ENCODE peak calls at places on chromosomes 6 and 20, in seven cellular contexts. One of them, this sample, is unnamed.

GRCh38 chr6:166862287-166862977 is 93.9 kb downstream of the RNASET2 start:
- DNase-seq in activated CD4-positive, alpha-beta T cell treated with anti-CD3 and anti-CD28 coated beads for 24 hours: no peak
- DNase-seq in colonic mucosa: no peak
- DNase-seq in hippocampal formation: peak
- DNase-seq in activated CD4-positive, CD25-positive, alpha-beta regulatory T cell: peak
- DNase-seq in CD8-positive, alpha-beta memory T cell: no peak
- DNase-seq in iris pigment epithelial cell: no peak
- DNase-seq in this sample: no peak

GRCh38 chr6:74931567-74931966 is 274.3 kb downstream of the COL12A1 start:
- DNase-seq in activated CD4-positive, alpha-beta T cell treated with anti-CD3 and anti-CD28 coated beads for 24 hours: no peak
- DNase-seq in colonic mucosa: no peak
- DNase-seq in hippocampal formation: no peak
- DNase-seq in activated CD4-positive, CD25-positive, alpha-beta regulatory T cell: no peak
- DNase-seq in CD8-positive, alpha-beta memory T cell: no peak
- DNase-seq in iris pigment epithelial cell: peak
- DNase-seq in this sample: no peak

GRCh38 chr6:24858154-24858801 is 59.6 kb upstream of the ARMH2 start:
- DNase-seq in activated CD4-positive, alpha-beta T cell treated with anti-CD3 and anti-CD28 coated beads for 24 hours: no peak
- DNase-seq in colonic mucosa: no peak
- DNase-seq in hippocampal formation: no peak
- DNase-seq in activated CD4-positive, CD25-positive, alpha-beta regulatory T cell: no peak
- DNase-seq in CD8-positive, alpha-beta memory T cell: peak
- DNase-seq in iris pigment epithelial cell: peak
- DNase-seq in this sample: no peak

GRCh38 chr20:16672299-16672698 is 57.5 kb upstream of the SNRPB2 start:
- DNase-seq in activated CD4-positive, alpha-beta T cell treated with anti-CD3 and anti-CD28 coated beads for 24 hours: no peak
- DNase-seq in colonic mucosa: no peak
- DNase-seq in hippocampal formation: no peak
- DNase-seq in activated CD4-positive, CD25-positive, alpha-beta regulatory T cell: no peak
- DNase-seq in CD8-positive, alpha-beta memory T cell: no peak
- DNase-seq in iris pigment epithelial cell: no peak
- DNase-seq in this sample: no peak

GRCh38 chr6:54283877-54284860 is 24.1 kb upstream of the TINAG start:
- DNase-seq in activated CD4-positive, alpha-beta T cell treated with anti-CD3 and anti-CD28 coated beads for 24 hours: no peak
- DNase-seq in colonic mucosa: no peak
- DNase-seq in hippocampal formation: no peak
- DNase-seq in activated CD4-positive, CD25-positive, alpha-beta regulatory T cell: no peak
- DNase-seq in CD8-positive, alpha-beta memory T cell: no peak
- DNase-seq in iris pigment epithelial cell: peak
- DNase-seq in this sample: no peak

GRCh38 chr20:34058831-34059230 is 53.2 kb downstream of the EIF2S2 start:
- DNase-seq in activated CD4-positive, alpha-beta T cell treated with anti-CD3 and anti-CD28 coated beads for 24 hours: no peak
- DNase-seq in colonic mucosa: no peak
- DNase-seq in hippocampal formation: no peak
- DNase-seq in activated CD4-positive, CD25-positive, alpha-beta regulatory T cell: no peak
- DNase-seq in CD8-positive, alpha-beta memory T cell: no peak
- DNase-seq in iris pigment epithelial cell: peak
- DNase-seq in this sample: no peak

GRCh38 chr20:58131111-58131510 is 97.3 kb downstream of the ANKRD60 start:
- DNase-seq in activated CD4-positive, alpha-beta T cell treated with anti-CD3 and anti-CD28 coated beads for 24 hours: no peak
- DNase-seq in colonic mucosa: no peak
- DNase-seq in hippocampal formation: no peak
- DNase-seq in activated CD4-positive, CD25-positive, alpha-beta regulatory T cell: no peak
- DNase-seq in CD8-positive, alpha-beta memory T cell: no peak
- DNase-seq in iris pigment epithelial cell: peak
- DNase-seq in this sample: no peak

GRCh38 chr20:6828794-6829423 is 61.4 kb downstream of the BMP2 start:
- DNase-seq in activated CD4-positive, alpha-beta T cell treated with anti-CD3 and anti-CD28 coated beads for 24 hours: peak
- DNase-seq in colonic mucosa: peak
- DNase-seq in hippocampal formation: peak
- DNase-seq in activated CD4-positive, CD25-positive, alpha-beta regulatory T cell: no peak
- DNase-seq in CD8-positive, alpha-beta memory T cell: no peak
- DNase-seq in iris pigment epithelial cell: peak
- DNase-seq in this sample: peak

GRCh38 chr6:82970853-82971252 is 94.8 kb downstream of the UBE3D start:
- DNase-seq in activated CD4-positive, alpha-beta T cell treated with anti-CD3 and anti-CD28 coated beads for 24 hours: no peak
- DNase-seq in colonic mucosa: no peak
- DNase-seq in hippocampal formation: no peak
- DNase-seq in activated CD4-positive, CD25-positive, alpha-beta regulatory T cell: no peak
- DNase-seq in CD8-positive, alpha-beta memory T cell: no peak
- DNase-seq in iris pigment epithelial cell: no peak
- DNase-seq in this sample: no peak

GRCh38 chr6:36285187-36285612 is 15.3 kb downstream of the PNPLA1 start:
- DNase-seq in activated CD4-positive, alpha-beta T cell treated with anti-CD3 and anti-CD28 coated beads for 24 hours: no peak
- DNase-seq in colonic mucosa: no peak
- DNase-seq in hippocampal formation: peak
- DNase-seq in activated CD4-positive, CD25-positive, alpha-beta regulatory T cell: no peak
- DNase-seq in CD8-positive, alpha-beta memory T cell: no peak
- DNase-seq in iris pigment epithelial cell: no peak
- DNase-seq in this sample: no peak

GRCh38 chr20:35595456-35595855 is 20.2 kb upstream of the SPAG4 start:
- DNase-seq in activated CD4-positive, alpha-beta T cell treated with anti-CD3 and anti-CD28 coated beads for 24 hours: no peak
- DNase-seq in colonic mucosa: no peak
- DNase-seq in hippocampal formation: no peak
- DNase-seq in activated CD4-positive, CD25-positive, alpha-beta regulatory T cell: no peak
- DNase-seq in CD8-positive, alpha-beta memory T cell: no peak
- DNase-seq in iris pigment epithelial cell: no peak
- DNase-seq in this sample: no peak

GRCh38 chr20:42461965-42462593 is 727.6 kb downstream of the PTPRT start:
- DNase-seq in activated CD4-positive, alpha-beta T cell treated with anti-CD3 and anti-CD28 coated beads for 24 hours: no peak
- DNase-seq in colonic mucosa: no peak
- DNase-seq in hippocampal formation: no peak
- DNase-seq in activated CD4-positive, CD25-positive, alpha-beta regulatory T cell: no peak
- DNase-seq in CD8-positive, alpha-beta memory T cell: no peak
- DNase-seq in iris pigment epithelial cell: no peak
- DNase-seq in this sample: no peak

GRCh38 chr6:96394727-96395126 is 126.9 kb upstream of the UFL1 start:
- DNase-seq in activated CD4-positive, alpha-beta T cell treated with anti-CD3 and anti-CD28 coated beads for 24 hours: no peak
- DNase-seq in colonic mucosa: no peak
- DNase-seq in hippocampal formation: peak
- DNase-seq in activated CD4-positive, CD25-positive, alpha-beta regulatory T cell: no peak
- DNase-seq in CD8-positive, alpha-beta memory T cell: no peak
- DNase-seq in iris pigment epithelial cell: peak
- DNase-seq in this sample: no peak

GRCh38 chr6:76221525-76221924 is 149.1 kb upstream of the IMPG1 start:
- DNase-seq in activated CD4-positive, alpha-beta T cell treated with anti-CD3 and anti-CD28 coated beads for 24 hours: no peak
- DNase-seq in colonic mucosa: no peak
- DNase-seq in hippocampal formation: no peak
- DNase-seq in activated CD4-positive, CD25-positive, alpha-beta regulatory T cell: no peak
- DNase-seq in CD8-positive, alpha-beta memory T cell: no peak
- DNase-seq in iris pigment epithelial cell: no peak
- DNase-seq in this sample: no peak